ENCODE peak calls at places on chromosomes 13 and 19, in six cellular contexts. One of them, this sample, is unnamed.

GRCh38 chr19:55210120-55210493 is 806 bp upstream of the PTPRH start:
- DNase-seq in heart right ventricle: no peak
- DNase-seq in HAP-1: no peak
- DNase-seq in fibroblast of the aortic adventitia: peak
- DNase-seq in heart left ventricle: no peak
- DNase-seq in SK-N-SH: no peak
- DNase-seq in this sample: no peak

GRCh38 chr13:28047784-28048388 is 52.5 kb downstream of the FLT3 start:
- DNase-seq in heart right ventricle: no peak
- DNase-seq in HAP-1: no peak
- DNase-seq in fibroblast of the aortic adventitia: no peak
- DNase-seq in heart left ventricle: no peak
- DNase-seq in SK-N-SH: no peak
- DNase-seq in this sample: no peak

GRCh38 chr19:11164879-11165406 is 9.4 kb upstream of the SPC24 start:
- DNase-seq in heart right ventricle: peak
- DNase-seq in HAP-1: no peak
- DNase-seq in fibroblast of the aortic adventitia: peak
- DNase-seq in heart left ventricle: peak
- DNase-seq in SK-N-SH: no peak
- DNase-seq in this sample: peak

GRCh38 chr19:46791944-46792343 is 3.5 kb upstream of the SLC1A5 start:
- DNase-seq in heart right ventricle: no peak
- DNase-seq in HAP-1: peak
- DNase-seq in fibroblast of the aortic adventitia: no peak
- DNase-seq in heart left ventricle: no peak
- DNase-seq in SK-N-SH: peak
- DNase-seq in this sample: no peak

GRCh38 chr13:42028113-42028799 is 20.2 kb upstream of the DGKH start:
- DNase-seq in heart right ventricle: no peak
- DNase-seq in HAP-1: no peak
- DNase-seq in fibroblast of the aortic adventitia: no peak
- DNase-seq in heart left ventricle: no peak
- DNase-seq in SK-N-SH: no peak
- DNase-seq in this sample: peak

GRCh38 chr19:42135836-42136235 is 3.6 kb upstream of the POU2F2 start:
- DNase-seq in heart right ventricle: no peak
- DNase-seq in HAP-1: no peak
- DNase-seq in fibroblast of the aortic adventitia: no peak
- DNase-seq in heart left ventricle: no peak
- DNase-seq in SK-N-SH: no peak
- DNase-seq in this sample: no peak

GRCh38 chr13:29513002-29513980 is 82.2 kb downstream of the SLC7A1 start:
- DNase-seq in heart right ventricle: no peak
- DNase-seq in HAP-1: no peak
- DNase-seq in fibroblast of the aortic adventitia: peak
- DNase-seq in heart left ventricle: no peak
- DNase-seq in SK-N-SH: no peak
- DNase-seq in this sample: no peak

GRCh38 chr13:79423801-79424642 is 18.0 kb upstream of the RBM26 start:
- DNase-seq in heart right ventricle: no peak
- DNase-seq in HAP-1: no peak
- DNase-seq in fibroblast of the aortic adventitia: peak
- DNase-seq in heart left ventricle: no peak
- DNase-seq in SK-N-SH: peak
- DNase-seq in this sample: no peak

GRCh38 chr13:110137677-110138008 is 169.3 kb downstream of the COL4A1 start:
- DNase-seq in heart right ventricle: peak
- DNase-seq in HAP-1: no peak
- DNase-seq in fibroblast of the aortic adventitia: peak
- DNase-seq in heart left ventricle: peak
- DNase-seq in SK-N-SH: peak
- DNase-seq in this sample: no peak

GRCh38 chr19:3359850-3360493 is 6.4 kb upstream of the NFIC start:
- DNase-seq in heart right ventricle: no peak
- DNase-seq in HAP-1: peak
- DNase-seq in fibroblast of the aortic adventitia: no peak
- DNase-seq in heart left ventricle: no peak
- DNase-seq in SK-N-SH: peak
- DNase-seq in this sample: no peak

GRCh38 chr19:1512671-1513491 is at the start of gene ADAMTSL5:
- DNase-seq in heart right ventricle: peak
- DNase-seq in HAP-1: peak
- DNase-seq in fibroblast of the aortic adventitia: peak
- DNase-seq in heart left ventricle: peak
- DNase-seq in SK-N-SH: peak
- DNase-seq in this sample: peak

GRCh38 chr13:101155920-101156319 is 260.4 kb downstream of the NALCN start:
- DNase-seq in heart right ventricle: no peak
- DNase-seq in HAP-1: no peak
- DNase-seq in fibroblast of the aortic adventitia: no peak
- DNase-seq in heart left ventricle: no peak
- DNase-seq in SK-N-SH: no peak
- DNase-seq in this sample: no peak

GRCh38 chr13:92843549-92843948 is 383.1 kb upstream of the GPC6 start:
- DNase-seq in heart right ventricle: no peak
- DNase-seq in HAP-1: no peak
- DNase-seq in fibroblast of the aortic adventitia: peak
- DNase-seq in heart left ventricle: no peak
- DNase-seq in SK-N-SH: no peak
- DNase-seq in this sample: no peak

GRCh38 chr19:18294467-18294864 is 13.0 kb upstream of the JUND start:
- DNase-seq in heart right ventricle: no peak
- DNase-seq in HAP-1: no peak
- DNase-seq in fibroblast of the aortic adventitia: no peak
- DNase-seq in heart left ventricle: no peak
- DNase-seq in SK-N-SH: peak
- DNase-seq in this sample: peak

GRCh38 chr19:44875666-44876418 is 15.2 kb upstream of the TOMM40 start:
- DNase-seq in heart right ventricle: no peak
- DNase-seq in HAP-1: no peak
- DNase-seq in fibroblast of the aortic adventitia: no peak
- DNase-seq in heart left ventricle: no peak
- DNase-seq in SK-N-SH: no peak
- DNase-seq in this sample: no peak

GRCh38 chr19:18231775-18232174 is 5.5 kb upstream of the PDE4C start:
- DNase-seq in heart right ventricle: no peak
- DNase-seq in HAP-1: no peak
- DNase-seq in fibroblast of the aortic adventitia: no peak
- DNase-seq in heart left ventricle: no peak
- DNase-seq in SK-N-SH: no peak
- DNase-seq in this sample: no peak

DNA sequence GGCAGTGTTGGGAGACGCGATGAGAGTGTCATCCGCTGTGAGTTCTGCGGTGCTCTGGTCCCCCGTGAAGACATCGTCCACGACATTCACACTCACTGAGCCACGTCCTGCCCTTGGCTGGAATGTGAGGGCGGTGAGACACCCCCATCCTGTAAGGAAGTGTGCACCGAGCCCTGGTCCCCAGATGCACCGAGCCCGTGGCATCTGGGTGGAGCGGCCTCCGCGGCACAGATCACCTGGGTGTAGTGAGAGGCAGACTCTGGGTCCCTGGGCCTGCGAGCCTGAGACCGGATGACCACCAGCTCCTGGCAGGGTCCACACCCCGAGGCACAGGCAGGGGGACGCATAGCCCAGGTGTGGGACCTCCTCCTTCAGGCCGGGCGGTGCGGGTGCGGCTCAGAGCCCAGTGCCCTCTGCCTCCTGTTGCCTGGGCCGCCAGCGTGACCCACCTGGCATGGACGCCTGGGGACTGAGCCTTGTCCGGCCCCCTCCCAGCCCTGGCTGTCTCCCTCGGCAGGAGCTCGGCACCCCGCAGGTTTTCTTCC is 12.4 kb downstream of the MCF2L start:
- DNase-seq in heart right ventricle: no peak
- DNase-seq in HAP-1: no peak
- DNase-seq in fibroblast of the aortic adventitia: no peak
- DNase-seq in heart left ventricle: no peak
- DNase-seq in SK-N-SH: no peak
- DNase-seq in this sample: no peak
- H3K4me3 ChIP-seq in heart right ventricle: peak
- H3K4me3 ChIP-seq in HAP-1: no peak
- H3K4me3 ChIP-seq in fibroblast of the aortic adventitia: no peak
- H3K4me3 ChIP-seq in heart left ventricle: peak
- H3K4me3 ChIP-seq in SK-N-SH: no peak
- H3K4me3 ChIP-seq in this sample: no peak

GRCh38 chr13:25372275-25373081 is 704 bp downstream of the ATP8A2 start:
- DNase-seq in heart right ventricle: no peak
- DNase-seq in HAP-1: peak
- DNase-seq in fibroblast of the aortic adventitia: no peak
- DNase-seq in heart left ventricle: no peak
- DNase-seq in SK-N-SH: peak
- DNase-seq in this sample: no peak
- H3K4me3 ChIP-seq in heart right ventricle: peak
- H3K4me3 ChIP-seq in HAP-1: peak
- H3K4me3 ChIP-seq in fibroblast of the aortic adventitia: peak
- H3K4me3 ChIP-seq in heart left ventricle: no peak
- H3K4me3 ChIP-seq in SK-N-SH: peak
- H3K4me3 ChIP-seq in this sample: no peak

DNA sequence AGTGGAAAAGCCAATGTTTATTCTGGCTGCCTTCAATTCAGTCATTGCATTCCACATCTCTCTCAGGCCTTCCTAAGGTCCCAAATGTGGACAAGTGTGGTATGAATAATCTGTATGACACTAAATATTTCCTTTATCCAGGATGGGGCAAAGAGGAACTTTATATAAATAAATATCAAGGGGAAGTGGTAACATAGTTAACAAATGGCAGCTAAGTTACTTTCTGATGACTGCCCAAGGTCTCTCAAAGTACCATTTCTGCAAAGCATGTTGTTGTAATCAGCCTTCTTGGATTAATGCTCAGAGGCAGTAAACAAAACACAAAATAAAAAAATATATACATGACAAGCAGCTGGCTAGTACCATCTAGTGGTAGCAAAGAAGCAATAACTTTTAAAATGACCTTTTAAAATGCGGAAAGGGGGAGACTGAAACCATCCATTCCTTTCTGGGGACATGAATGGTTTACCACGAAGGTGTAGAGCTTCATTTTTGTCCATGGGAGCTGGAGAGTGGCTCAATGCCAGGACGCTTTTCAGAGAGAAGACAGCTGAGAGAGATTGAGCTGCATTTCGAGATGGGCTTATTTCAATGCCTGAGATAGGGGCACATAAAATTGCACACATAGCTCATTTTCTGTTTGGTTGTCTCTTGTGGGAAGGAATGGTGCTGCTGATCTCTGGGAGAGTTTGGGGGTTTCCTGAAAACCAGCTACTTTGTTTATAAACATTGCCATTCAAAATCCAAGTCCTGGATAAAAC is 259.2 kb downstream of the RFC3 start:
- DNase-seq in heart right ventricle: no peak
- DNase-seq in HAP-1: no peak
- DNase-seq in fibroblast of the aortic adventitia: peak
- DNase-seq in heart left ventricle: no peak
- DNase-seq in SK-N-SH: peak
- DNase-seq in this sample: no peak
- H3K4me3 ChIP-seq in heart right ventricle: no peak
- H3K4me3 ChIP-seq in HAP-1: no peak
- H3K4me3 ChIP-seq in fibroblast of the aortic adventitia: no peak
- H3K4me3 ChIP-seq in heart left ventricle: no peak
- H3K4me3 ChIP-seq in SK-N-SH: no peak
- H3K4me3 ChIP-seq in this sample: no peak

GRCh38 chr19:48768989-48769713 is 13.8 kb downstream of the FGF21 start:
- DNase-seq in heart right ventricle: no peak
- DNase-seq in HAP-1: no peak
- DNase-seq in fibroblast of the aortic adventitia: peak
- DNase-seq in heart left ventricle: no peak
- DNase-seq in SK-N-SH: no peak
- DNase-seq in this sample: no peak

GRCh38 chr19:48772503-48772953 is 17.2 kb downstream of the FGF21 start:
- DNase-seq in heart right ventricle: peak
- DNase-seq in HAP-1: no peak
- DNase-seq in fibroblast of the aortic adventitia: peak
- DNase-seq in heart left ventricle: no peak
- DNase-seq in SK-N-SH: no peak
- DNase-seq in this sample: no peak

GRCh38 chr19:48770223-48770622 is 14.9 kb downstream of the FGF21 start:
- DNase-seq in heart right ventricle: no peak
- DNase-seq in HAP-1: no peak
- DNase-seq in fibroblast of the aortic adventitia: peak
- DNase-seq in heart left ventricle: no peak
- DNase-seq in SK-N-SH: no peak
- DNase-seq in this sample: no peak

GRCh38 chr19:48770734-48771472 is 15.6 kb downstream of the FGF21 start:
- DNase-seq in heart right ventricle: no peak
- DNase-seq in HAP-1: no peak
- DNase-seq in fibroblast of the aortic adventitia: no peak
- DNase-seq in heart left ventricle: no peak
- DNase-seq in SK-N-SH: no peak
- DNase-seq in this sample: no peak
- H3K4me3 ChIP-seq in heart right ventricle: no peak
- H3K4me3 ChIP-seq in HAP-1: no peak
- H3K4me3 ChIP-seq in fibroblast of the aortic adventitia: no peak
- H3K4me3 ChIP-seq in heart left ventricle: no peak
- H3K4me3 ChIP-seq in SK-N-SH: no peak
- H3K4me3 ChIP-seq in this sample: no peak